ENCODE peak calls at places on chromosomes 6 and 20, in nine cellular contexts. H, J, W, Y, S, L, X, E and P are unnamed samples.

GRCh38 chr6:140909620-140910019 is 1223.1 kb upstream of the GJE1 start:
- DNase-seq in S (no peak), L (no peak), W (no peak), J (no peak), H (no peak), X (no peak), E (no peak), Y (no peak), P (no peak)

GRCh38 chr20:63822276-63822696 is 8.8 kb downstream of the ZBTB46 start:
- DNase-seq in W (no peak), J (no peak), Y (no peak), S (no peak), E (peak; percentile 40), H (no peak), X (no peak), L (peak; percentile 64), P (no peak)

GRCh38 chr6:139538366-139538765 is 163.9 kb upstream of the CITED2 start:
- DNase-seq in L (no peak), S (no peak), E (no peak), Y (no peak), W (no peak), J (no peak), X (no peak), H (no peak), P (no peak)

GRCh38 chr6:96990462-96990861 is 65.9 kb downstream of the KLHL32 start:
- DNase-seq in Y (no peak), X (no peak), L (no peak), H (no peak), E (no peak), S (no peak), W (no peak), J (no peak), P (no peak)

GRCh38 chr6:139847322-139847797 is 472.9 kb upstream of the CITED2 start:
- DNase-seq in L (no peak), H (no peak), S (no peak), W (no peak), E (no peak), X (no peak), Y (no peak), J (no peak), P (no peak)

GRCh38 chr6:18528084-18528743 is 141.1 kb downstream of the RNF144B start:
- DNase-seq in S (no peak), E (no peak), J (no peak), H (peak; percentile 4), X (no peak), W (no peak), Y (peak; percentile 80), L (no peak), P (no peak)

GRCh38 chr6:44549516-44549915 is 162.0 kb downstream of the CDC5L start:
- DNase-seq in L (no peak), X (no peak), J (no peak), S (no peak), E (no peak), Y (no peak), W (no peak), H (no peak), P (no peak)

GRCh38 chr6:22845467-22845866 is 276.1 kb downstream of the HDGFL1 start:
- DNase-seq in L (no peak), W (no peak), Y (no peak), J (no peak), H (no peak), S (no peak), X (no peak), E (no peak), P (no peak)

GRCh38 chr6:52104979-52105378 is 17.6 kb upstream of the PKHD1 start:
- DNase-seq in L (no peak), S (no peak), W (no peak), Y (no peak), J (no peak), E (no peak), H (no peak), X (no peak), P (no peak)

GRCh38 chr20:31663524-31663837 is 25.8 kb downstream of the COX4I2 start:
- DNase-seq in X (no peak), E (no peak), W (no peak), J (no peak), Y (no peak), H (no peak), S (no peak), L (no peak), P (no peak)
- H3K4me1 ChIP-seq in X (no peaks in the 10 kb centered on the region), E (peaks cover 71% of the 10 kb centered on the region), W (no peaks in the 10 kb centered on the region), J (peaks cover 4% of the 10 kb centered on the region), Y (peaks cover 10% of the 10 kb centered on the region), H (peaks cover 77% of the 10 kb centered on the region), S (peaks cover 18% of the 10 kb centered on the region), L (peaks cover 66% of the 10 kb centered on the region), P (peaks cover 30% of the 10 kb centered on the region)

GRCh38 chr6:156575361-156575760 is 201.8 kb upstream of the ARID1B start:
- DNase-seq in J (no peak), E (no peak), S (no peak), L (no peak), H (no peak), X (no peak), Y (no peak), W (no peak), P (no peak)
- H3K9me3 ChIP-seq in J (peaks cover 4% of the 10 kb centered on the region), E (peaks cover 15% of the 10 kb centered on the region), S (peaks cover 19% of the 10 kb centered on the region), L (peaks cover 22% of the 10 kb centered on the region), H (peaks cover 3% of the 10 kb centered on the region), X (no peaks in the 10 kb centered on the region), Y (peaks cover 19% of the 10 kb centered on the region), W (no peaks in the 10 kb centered on the region), P (no peaks in the 10 kb centered on the region)

GRCh38 chr6:1766663-1767062 is 156.9 kb downstream of the FOXC1 start:
- DNase-seq in J (no peak), X (no peak), H (no peak), W (no peak), S (no peak), Y (no peak), E (no peak), L (no peak), P (peak; percentile 35)

GRCh38 chr6:1763411-1763810 is 153.7 kb downstream of the FOXC1 start:
- DNase-seq in S (no peak), J (no peak), E (no peak), X (no peak), L (no peak), W (no peak), Y (no peak), H (no peak), P (no peak)

GRCh38 chr6:1765160-1765900 is 155.6 kb downstream of the FOXC1 start:
- DNase-seq in S (no peak), H (no peak), J (no peak), L (no peak), E (no peak), Y (no peak), X (no peak), W (no peak), P (no peak)

GRCh38 chr6:1762203-1762602 is 152.5 kb downstream of the FOXC1 start:
- DNase-seq in X (no peak), J (no peak), S (no peak), L (no peak), E (no peak), H (no peak), Y (no peak), W (no peak), P (no peak)

GRCh38 chr6:1764584-1764983 is 154.9 kb downstream of the FOXC1 start:
- DNase-seq in L (no peak), S (no peak), W (no peak), J (no peak), Y (no peak), X (no peak), E (no peak), H (no peak), P (no peak)
- H3K4me1 ChIP-seq in L (peaks cover 11% of the 10 kb centered on the region), S (no peaks in the 10 kb centered on the region), W (no peaks in the 10 kb centered on the region), J (no peaks in the 10 kb centered on the region), Y (no peaks in the 10 kb centered on the region), X (no peaks in the 10 kb centered on the region), E (peaks cover 3% of the 10 kb centered on the region), H (peaks cover 8% of the 10 kb centered on the region), P (peaks cover 29% of the 10 kb centered on the region)

GRCh38 chr6:169865346-169866139 is 114.1 kb downstream of the ERMARD start:
- DNase-seq in L (no peak), E (no peak), S (no peak), Y (no peak), H (no peak), X (no peak), W (no peak), J (no peak), P (no peak)

GRCh38 chr6:169862464-169863148 is 111.2 kb downstream of the ERMARD start:
- DNase-seq in W (no peak), E (peak; percentile 10), X (no peak), L (no peak), J (no peak), S (no peak), Y (no peak), H (no peak), P (no peak)

GRCh38 chr6:169863149-169863525 is 111.7 kb downstream of the ERMARD start:
- DNase-seq in E (peak; percentile 18), Y (no peak), L (no peak), X (no peak), W (no peak), H (no peak), J (no peak), S (no peak), P (no peak)

GRCh38 chr6:169864148-169865030 is 113.0 kb downstream of the ERMARD start:
- DNase-seq in Y (no peak), S (peak; percentile 12), H (no peak), W (no peak), X (no peak), E (no peak), J (no peak), L (no peak), P (no peak)

DNA sequence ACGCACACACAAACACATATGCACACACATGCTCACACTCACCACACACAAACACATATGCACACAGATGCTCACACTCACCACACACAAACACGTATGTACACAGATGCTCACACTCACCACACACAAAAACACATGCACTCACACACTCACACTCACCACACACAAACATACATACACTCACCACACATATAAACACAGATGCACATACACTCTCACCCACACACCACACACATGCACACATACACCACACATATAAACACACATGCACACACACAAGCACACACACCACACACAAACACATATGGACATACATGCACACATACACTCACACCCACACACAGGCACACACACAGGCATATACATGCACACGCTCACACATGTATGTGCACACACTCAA is 112.3 kb downstream of the ERMARD start:
- DNase-seq in Y (no peak), S (no peak), J (no peak), X (no peak), E (no peak), W (no peak), H (no peak), L (no peak), P (no peak)
- H3K9me3 ChIP-seq in Y (no peaks in the 10 kb centered on the region), S (no peaks in the 10 kb centered on the region), J (no peaks in the 10 kb centered on the region), X (no peaks in the 10 kb centered on the region), E (no peaks in the 10 kb centered on the region), W (no peaks in the 10 kb centered on the region), H (no peaks in the 10 kb centered on the region), L (no peaks in the 10 kb centered on the region), P (no peaks in the 10 kb centered on the region)